ENCODE peak calls at places on chromosome 9, in ten cellular contexts. A is K562; I is aorta; B is RCC 7860; N is fibroblast of villous mesenchyme; Q is HTR-8/SVneo; L is GM06990; O is mesendoderm; R is stimulated activated CD8-positive, alpha-beta memory T cell treated with anti-CD3 and anti-CD28 coated beads, Interleukin-4, amount 100 ng/mL, for 4 hours; M is AG09319. G is an unnamed sample.

GRCh38 chr9:135797507-135798302 is 95.7 kb downstream of the KCNT1 start:
- DNase-seq in B (no peak), I (no peak), N (peak), R (no peak), L (no peak), M (peak), Q (peak), O (peak), A (peak), G (peak)

GRCh38 chr9:35603506-35603985 is 1.5 kb upstream of the TESK1 start:
- DNase-seq in B (no peak), R (no peak), Q (no peak), I (peak), A (no peak), O (no peak), L (no peak), N (peak), M (peak), G (peak)

GRCh38 chr9:133690111-133690561 is 48.0 kb downstream of the SARDH start:
- DNase-seq in O (no peak), I (peak), R (no peak), L (no peak), B (no peak), N (peak), M (no peak), A (no peak), Q (no peak), G (no peak)

GRCh38 chr9:69829484-69829883 is 8.9 kb downstream of the CFAP95 start:
- DNase-seq in I (no peak), M (no peak), L (no peak), R (no peak), N (no peak), Q (no peak), B (no peak), A (no peak), O (no peak), G (no peak)

GRCh38 chr9:20292002-20292401 is 330.3 kb downstream of the MLLT3 start:
- DNase-seq in O (peak), Q (peak), N (peak), M (no peak), B (peak), L (no peak), A (peak), R (no peak), I (no peak), G (no peak)

GRCh38 chr9:15935661-15936315 is 382.9 kb downstream of the CCDC171 start:
- DNase-seq in O (no peak), M (peak), Q (no peak), A (no peak), N (peak), I (no peak), B (no peak), L (no peak), R (no peak), G (no peak)

GRCh38 chr9:136855461-136856077 is 3.4 kb downstream of the MAMDC4 start:
- DNase-seq in L (peak), Q (no peak), I (no peak), O (no peak), A (no peak), N (no peak), M (no peak), B (no peak), R (no peak), G (peak)

GRCh38 chr9:123339666-123340414 is 16.2 kb upstream of the CRB2 start:
- DNase-seq in N (no peak), B (peak), R (no peak), O (peak), Q (no peak), A (no peak), L (peak), I (no peak), M (no peak), G (peak)

GRCh38 chr9:130688070-130688469 is 5.5 kb upstream of the EXOSC2 start:
- DNase-seq in N (no peak), B (no peak), R (no peak), Q (no peak), O (no peak), A (no peak), M (no peak), I (no peak), L (no peak), G (peak)

GRCh38 chr9:128494108-128494742 is 10.3 kb upstream of the GLE1 start:
- DNase-seq in M (no peak), A (peak), I (peak), L (no peak), O (no peak), B (no peak), R (no peak), N (no peak), Q (no peak), G (no peak)

G was measured in osteoblast.